ENCODE peak calls at places on chromosomes 13 and 19, in seven cellular contexts. One of them, this sample, is unnamed.

GRCh38 chr19:35715981-35716734 is 1.6 kb upstream of the KMT2B start:
- DNase-seq in right cardiac atrium: peak; percentile 88
- DNase-seq in IMR-90: peak; percentile 30
- DNase-seq in fibroblast of lung: no peak
- DNase-seq in MG63: peak; percentile 55
- DNase-seq in AG10803: peak; percentile 36
- DNase-seq in psoas muscle: peak; percentile 81
- DNase-seq in this sample: no peak

GRCh38 chr19:2627319-2627829 is 75.1 kb downstream of the GNG7 start:
- DNase-seq in right cardiac atrium: peak; percentile 78
- DNase-seq in IMR-90: peak; percentile 99
- DNase-seq in fibroblast of lung: peak; percentile 97
- DNase-seq in MG63: peak; percentile 92
- DNase-seq in AG10803: peak; percentile 97
- DNase-seq in psoas muscle: peak; percentile 94
- DNase-seq in this sample: peak; percentile 99

GRCh38 chr13:112102243-112102642 is 35.3 kb downstream of the SOX1 start:
- DNase-seq in right cardiac atrium: no peak
- DNase-seq in IMR-90: no peak
- DNase-seq in fibroblast of lung: no peak
- DNase-seq in MG63: no peak
- DNase-seq in AG10803: no peak
- DNase-seq in psoas muscle: no peak
- DNase-seq in this sample: no peak

GRCh38 chr19:35852029-35852780 is at the start of gene NPHS1:
- DNase-seq in right cardiac atrium: no peak
- DNase-seq in IMR-90: no peak
- DNase-seq in fibroblast of lung: no peak
- DNase-seq in MG63: no peak
- DNase-seq in AG10803: no peak
- DNase-seq in psoas muscle: no peak
- DNase-seq in this sample: no peak

GRCh38 chr19:22602631-22603272 is 31.4 kb upstream of the ZNF492 start:
- DNase-seq in right cardiac atrium: no peak
- DNase-seq in IMR-90: no peak
- DNase-seq in fibroblast of lung: no peak
- DNase-seq in MG63: no peak
- DNase-seq in AG10803: no peak
- DNase-seq in psoas muscle: no peak
- DNase-seq in this sample: no peak

GRCh38 chr13:95956589-95957148 is 96.5 kb downstream of the UGGT2 start:
- DNase-seq in right cardiac atrium: no peak
- DNase-seq in IMR-90: no peak
- DNase-seq in fibroblast of lung: peak; percentile 23
- DNase-seq in MG63: no peak
- DNase-seq in AG10803: peak; percentile 15
- DNase-seq in psoas muscle: no peak
- DNase-seq in this sample: peak; percentile 7

GRCh38 chr13:97030705-97031452 is 36.6 kb upstream of the OXGR1 start:
- DNase-seq in right cardiac atrium: no peak
- DNase-seq in IMR-90: peak; percentile 61
- DNase-seq in fibroblast of lung: peak; percentile 76
- DNase-seq in MG63: no peak
- DNase-seq in AG10803: peak; percentile 54
- DNase-seq in psoas muscle: no peak
- DNase-seq in this sample: peak; percentile 84

GRCh38 chr19:6667114-6667627 is 2.8 kb downstream of the TNFSF14 start:
- DNase-seq in right cardiac atrium: no peak
- DNase-seq in IMR-90: no peak
- DNase-seq in fibroblast of lung: no peak
- DNase-seq in MG63: no peak
- DNase-seq in AG10803: no peak
- DNase-seq in psoas muscle: no peak
- DNase-seq in this sample: no peak

GRCh38 chr13:98571955-98572662 is 4.8 kb downstream of the STK24 start:
- DNase-seq in right cardiac atrium: no peak
- DNase-seq in IMR-90: peak; percentile 47
- DNase-seq in fibroblast of lung: peak; percentile 66
- DNase-seq in MG63: no peak
- DNase-seq in AG10803: peak; percentile 87
- DNase-seq in psoas muscle: peak; percentile 69
- DNase-seq in this sample: peak; percentile 27

GRCh38 chr13:33480561-33480960 is 195.0 kb upstream of the STARD13 start:
- DNase-seq in right cardiac atrium: no peak
- DNase-seq in IMR-90: peak; percentile 52
- DNase-seq in fibroblast of lung: no peak
- DNase-seq in MG63: no peak
- DNase-seq in AG10803: no peak
- DNase-seq in psoas muscle: no peak
- DNase-seq in this sample: no peak

GRCh38 chr19:48867119-48867921 is 1.1 kb downstream of the PLEKHA4 start:
- DNase-seq in right cardiac atrium: peak; percentile 63
- DNase-seq in IMR-90: no peak
- DNase-seq in fibroblast of lung: no peak
- DNase-seq in MG63: no peak
- DNase-seq in AG10803: peak; percentile 33
- DNase-seq in psoas muscle: no peak
- DNase-seq in this sample: peak; percentile 52
- H3K4me3 ChIP-seq in right cardiac atrium: peak overlapping the region; percentile 8
- H3K4me3 ChIP-seq in IMR-90: peak overlapping the region; percentile 54
- H3K4me3 ChIP-seq in fibroblast of lung: peak overlapping the region; percentile 77
- H3K4me3 ChIP-seq in MG63: peak overlapping the region; percentile 43
- H3K4me3 ChIP-seq in AG10803: peak overlapping the region; percentile 63
- H3K4me3 ChIP-seq in psoas muscle: peak overlapping the region; percentile 54
- H3K4me3 ChIP-seq in this sample: peak overlapping the region; percentile 54

DNA sequence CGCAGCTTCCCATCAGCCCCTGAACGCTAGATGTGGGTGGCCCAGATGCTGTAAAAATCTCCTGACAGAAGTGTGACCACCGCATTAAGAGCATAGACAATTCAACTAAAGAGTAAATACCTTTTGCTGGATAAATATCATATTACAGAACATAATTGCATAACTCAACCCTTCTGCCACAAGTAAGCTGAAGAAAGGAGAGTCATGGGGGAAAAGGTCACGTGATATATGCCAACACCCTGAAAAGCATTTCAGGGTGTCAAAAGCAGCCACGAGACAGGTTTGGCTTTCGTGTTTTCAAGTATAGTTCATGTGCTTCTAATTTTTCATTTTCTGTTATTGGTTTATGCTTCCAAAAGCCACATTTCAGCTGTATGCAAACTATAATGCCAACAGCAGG is 71.3 kb downstream of the LHFPL6 start:
- DNase-seq in right cardiac atrium: no peak
- DNase-seq in IMR-90: peak; percentile 32
- DNase-seq in fibroblast of lung: peak; percentile 48
- DNase-seq in MG63: no peak
- DNase-seq in AG10803: peak; percentile 54
- DNase-seq in psoas muscle: no peak
- DNase-seq in this sample: peak; percentile 32
- H3K4me3 ChIP-seq in right cardiac atrium: no peak overlapping the region
- H3K4me3 ChIP-seq in IMR-90: no peak overlapping the region
- H3K4me3 ChIP-seq in fibroblast of lung: no peak overlapping the region
- H3K4me3 ChIP-seq in MG63: no peak overlapping the region
- H3K4me3 ChIP-seq in AG10803: no peak overlapping the region
- H3K4me3 ChIP-seq in psoas muscle: no peak overlapping the region
- H3K4me3 ChIP-seq in this sample: no peak overlapping the region

GRCh38 chr19:45816236-45817009 is 1.3 kb upstream of the RSPH6A start:
- DNase-seq in right cardiac atrium: no peak
- DNase-seq in IMR-90: no peak
- DNase-seq in fibroblast of lung: no peak
- DNase-seq in MG63: no peak
- DNase-seq in AG10803: no peak
- DNase-seq in psoas muscle: no peak
- DNase-seq in this sample: no peak
- H3K4me3 ChIP-seq in right cardiac atrium: no peak overlapping the region
- H3K4me3 ChIP-seq in IMR-90: no peak overlapping the region
- H3K4me3 ChIP-seq in fibroblast of lung: no peak overlapping the region
- H3K4me3 ChIP-seq in MG63: no peak overlapping the region
- H3K4me3 ChIP-seq in AG10803: no peak overlapping the region
- H3K4me3 ChIP-seq in psoas muscle: no peak overlapping the region
- H3K4me3 ChIP-seq in this sample: no peak overlapping the region

DNA sequence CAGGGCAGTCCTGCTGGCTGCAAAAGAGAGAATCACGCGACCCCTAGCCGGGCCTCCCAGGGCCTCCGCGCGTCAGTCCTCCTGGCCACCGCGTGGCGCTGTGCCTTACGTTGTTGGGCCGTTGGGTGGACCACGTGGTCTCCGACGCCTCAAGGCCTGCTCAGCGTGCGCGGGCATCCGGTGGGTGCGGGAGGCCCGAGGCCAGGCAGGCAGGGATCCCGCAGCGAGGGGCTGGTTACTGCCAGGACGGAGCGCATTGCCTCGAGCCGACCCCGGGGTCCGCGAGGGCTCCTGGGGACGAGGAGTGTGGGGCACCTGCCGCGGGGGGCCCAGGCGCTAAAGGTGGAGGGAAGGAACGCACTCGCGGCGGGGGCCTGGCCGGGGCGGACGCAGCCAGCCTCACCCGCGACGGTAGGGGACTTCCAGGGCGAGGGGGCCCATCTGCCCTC is at the start of gene TDRD12:
- DNase-seq in right cardiac atrium: peak; percentile 52
- DNase-seq in IMR-90: no peak
- DNase-seq in fibroblast of lung: no peak
- DNase-seq in MG63: no peak
- DNase-seq in AG10803: no peak
- DNase-seq in psoas muscle: no peak
- DNase-seq in this sample: no peak
- H3K4me3 ChIP-seq in right cardiac atrium: no peak within 1 kb of the TSS
- H3K4me3 ChIP-seq in IMR-90: no peak within 1 kb of the TSS
- H3K4me3 ChIP-seq in fibroblast of lung: no peak within 1 kb of the TSS
- H3K4me3 ChIP-seq in MG63: no peak within 1 kb of the TSS
- H3K4me3 ChIP-seq in AG10803: no peak within 1 kb of the TSS
- H3K4me3 ChIP-seq in psoas muscle: no peak within 1 kb of the TSS
- H3K4me3 ChIP-seq in this sample: no peak within 1 kb of the TSS